ENCODE peak calls at places on chromosomes 2 and 18, in four cellular contexts. One of them, this sample, is unnamed.

GRCh38 chr2:181318504-181319280 is 138.5 kb upstream of the ITGA4 start:
- DNase-seq in upper lobe of left lung: no peak
- DNase-seq in AG08396: no peak
- DNase-seq in HuH-7.5: no peak
- DNase-seq in this sample: no peak

GRCh38 chr2:109438773-109439191 is 175.0 kb downstream of the SEPTIN10 start:
- DNase-seq in upper lobe of left lung: peak
- DNase-seq in AG08396: peak
- DNase-seq in HuH-7.5: no peak
- DNase-seq in this sample: no peak

GRCh38 chr2:110747522-110748488 is 15.4 kb downstream of the ACOXL start:
- DNase-seq in upper lobe of left lung: no peak
- DNase-seq in AG08396: no peak
- DNase-seq in HuH-7.5: no peak
- DNase-seq in this sample: no peak

GRCh38 chr2:30446602-30447148 is 371 bp upstream of the LCLAT1 start:
- DNase-seq in upper lobe of left lung: no peak
- DNase-seq in AG08396: peak
- DNase-seq in HuH-7.5: no peak
- DNase-seq in this sample: no peak

GRCh38 chr2:123051136-123051535 is 974.0 kb upstream of the CNTNAP5 start:
- DNase-seq in upper lobe of left lung: no peak
- DNase-seq in AG08396: no peak
- DNase-seq in HuH-7.5: no peak
- DNase-seq in this sample: no peak

GRCh38 chr2:10962004-10962403 is 50.3 kb downstream of the KCNF1 start:
- DNase-seq in upper lobe of left lung: no peak
- DNase-seq in AG08396: no peak
- DNase-seq in HuH-7.5: no peak
- DNase-seq in this sample: no peak

GRCh38 chr2:138421971-138422335 is 79.6 kb upstream of the SPOPL start:
- DNase-seq in upper lobe of left lung: peak
- DNase-seq in AG08396: peak
- DNase-seq in HuH-7.5: no peak
- DNase-seq in this sample: peak

GRCh38 chr2:231411871-231412615 is 16.5 kb downstream of the B3GNT7 start:
- DNase-seq in upper lobe of left lung: peak
- DNase-seq in AG08396: peak
- DNase-seq in HuH-7.5: peak
- DNase-seq in this sample: peak

GRCh38 chr18:79599503-79599931 is 80.1 kb upstream of the CTDP1 start:
- DNase-seq in upper lobe of left lung: no peak
- DNase-seq in AG08396: peak
- DNase-seq in HuH-7.5: no peak
- DNase-seq in this sample: no peak

GRCh38 chr2:23351388-23352141 is 33.4 kb upstream of the KLHL29 start:
- DNase-seq in upper lobe of left lung: peak
- DNase-seq in AG08396: peak
- DNase-seq in HuH-7.5: peak
- DNase-seq in this sample: peak

GRCh38 chr2:171004833-171005232 is 75.8 kb downstream of the GORASP2 start:
- DNase-seq in upper lobe of left lung: no peak
- DNase-seq in AG08396: no peak
- DNase-seq in HuH-7.5: no peak
- DNase-seq in this sample: no peak

GRCh38 chr2:174761837-174762236 is 2.4 kb downstream of the CHRNA1 start:
- DNase-seq in upper lobe of left lung: no peak
- DNase-seq in AG08396: no peak
- DNase-seq in HuH-7.5: no peak
- DNase-seq in this sample: no peak

GRCh38 chr2:10832228-10832936 is 19.8 kb upstream of the PDIA6 start:
- DNase-seq in upper lobe of left lung: peak
- DNase-seq in AG08396: peak
- DNase-seq in HuH-7.5: peak
- DNase-seq in this sample: peak

GRCh38 chr2:167212054-167212648 is 323.9 kb downstream of the XIRP2 start:
- DNase-seq in upper lobe of left lung: no peak
- DNase-seq in AG08396: peak
- DNase-seq in HuH-7.5: peak
- DNase-seq in this sample: peak

GRCh38 chr2:161592713-161593112 is 31.5 kb upstream of the SLC4A10 start:
- DNase-seq in upper lobe of left lung: no peak
- DNase-seq in AG08396: no peak
- DNase-seq in HuH-7.5: no peak
- DNase-seq in this sample: no peak

GRCh38 chr2:29950432-29950943 is 29.1 kb upstream of the ALK start:
- DNase-seq in upper lobe of left lung: no peak
- DNase-seq in AG08396: no peak
- DNase-seq in HuH-7.5: no peak
- DNase-seq in this sample: no peak

GRCh38 chr2:199814084-199814844 is 36.7 kb downstream of the FTCDNL1 start:
- DNase-seq in upper lobe of left lung: no peak
- DNase-seq in AG08396: no peak
- DNase-seq in HuH-7.5: no peak
- DNase-seq in this sample: no peak

GRCh38 chr2:9594361-9595063 is 36.3 kb downstream of the YWHAQ start:
- DNase-seq in upper lobe of left lung: peak
- DNase-seq in AG08396: peak
- DNase-seq in HuH-7.5: no peak
- DNase-seq in this sample: peak

GRCh38 chr18:37393221-37393828 is 172.3 kb downstream of the CELF4 start:
- DNase-seq in upper lobe of left lung: no peak
- DNase-seq in AG08396: no peak
- DNase-seq in HuH-7.5: no peak
- DNase-seq in this sample: no peak

GRCh38 chr2:75587954-75588587 is 27.3 kb upstream of the EVA1A start:
- DNase-seq in upper lobe of left lung: no peak
- DNase-seq in AG08396: no peak
- DNase-seq in HuH-7.5: no peak
- DNase-seq in this sample: peak

GRCh38 chr2:199366406-199366805 is 91.3 kb downstream of the SATB2 start:
- DNase-seq in upper lobe of left lung: no peak
- DNase-seq in AG08396: no peak
- DNase-seq in HuH-7.5: no peak
- DNase-seq in this sample: no peak

GRCh38 chr2:26284132-26284531 is 39.4 kb downstream of the HADHB start:
- DNase-seq in upper lobe of left lung: no peak
- DNase-seq in AG08396: peak
- DNase-seq in HuH-7.5: no peak
- DNase-seq in this sample: peak

GRCh38 chr2:117470311-117471095 is 344.0 kb upstream of the DDX18 start:
- DNase-seq in upper lobe of left lung: no peak
- DNase-seq in AG08396: no peak
- DNase-seq in HuH-7.5: no peak
- DNase-seq in this sample: no peak

GRCh38 chr2:80858955-80859354 is 554.4 kb upstream of the LRRTM1 start:
- DNase-seq in upper lobe of left lung: no peak
- DNase-seq in AG08396: no peak
- DNase-seq in HuH-7.5: no peak
- DNase-seq in this sample: no peak

GRCh38 chr2:69132960-69133590 is 120.1 kb downstream of the ANTXR1 start:
- DNase-seq in upper lobe of left lung: no peak
- DNase-seq in AG08396: no peak
- DNase-seq in HuH-7.5: no peak
- DNase-seq in this sample: no peak

GRCh38 chr18:48547456-48548403 is 8.9 kb downstream of the CTIF start:
- DNase-seq in upper lobe of left lung: no peak
- DNase-seq in AG08396: peak
- DNase-seq in HuH-7.5: no peak
- DNase-seq in this sample: peak

GRCh38 chr2:215435809-215436704 is at the start of gene FN1:
- DNase-seq in upper lobe of left lung: peak
- DNase-seq in AG08396: peak
- DNase-seq in HuH-7.5: peak
- DNase-seq in this sample: peak

GRCh38 chr2:232528746-232529445 is 2.9 kb downstream of the CHRND start:
- DNase-seq in upper lobe of left lung: no peak
- DNase-seq in AG08396: no peak
- DNase-seq in HuH-7.5: no peak
- DNase-seq in this sample: no peak

GRCh38 chr18:68316636-68317035 is 398.3 kb downstream of the TMX3 start:
- DNase-seq in upper lobe of left lung: no peak
- DNase-seq in AG08396: peak
- DNase-seq in HuH-7.5: no peak
- DNase-seq in this sample: peak

GRCh38 chr18:14144628-14144895 is 12.3 kb upstream of the ZNF519 start:
- DNase-seq in upper lobe of left lung: no peak
- DNase-seq in AG08396: no peak
- DNase-seq in HuH-7.5: no peak
- DNase-seq in this sample: no peak

GRCh38 chr18:62399306-62399705 is 74.2 kb downstream of the TNFRSF11A start:
- DNase-seq in upper lobe of left lung: no peak
- DNase-seq in AG08396: no peak
- DNase-seq in HuH-7.5: no peak
- DNase-seq in this sample: no peak

GRCh38 chr2:128867327-128867726 is 548.7 kb upstream of the HS6ST1 start:
- DNase-seq in upper lobe of left lung: no peak
- DNase-seq in AG08396: no peak
- DNase-seq in HuH-7.5: no peak
- DNase-seq in this sample: no peak

GRCh38 chr18:56377161-56377560 is 261.2 kb downstream of the TXNL1 start:
- DNase-seq in upper lobe of left lung: no peak
- DNase-seq in AG08396: no peak
- DNase-seq in HuH-7.5: no peak
- DNase-seq in this sample: no peak

GRCh38 chr2:222707689-222708273 is 36.3 kb downstream of the MOGAT1 start:
- DNase-seq in upper lobe of left lung: no peak
- DNase-seq in AG08396: no peak
- DNase-seq in HuH-7.5: no peak
- DNase-seq in this sample: no peak

GRCh38 chr2:186575856-186576255 is 14.0 kb upstream of the ITGAV start:
- DNase-seq in upper lobe of left lung: no peak
- DNase-seq in AG08396: no peak
- DNase-seq in HuH-7.5: no peak
- DNase-seq in this sample: no peak

GRCh38 chr2:23138686-23139085 is 246.3 kb upstream of the KLHL29 start:
- DNase-seq in upper lobe of left lung: no peak
- DNase-seq in AG08396: no peak
- DNase-seq in HuH-7.5: no peak
- DNase-seq in this sample: no peak

This sample was measured in HTR-8/SVneo.